ENCODE peak calls at places on chromosomes 2 and 18, in four cellular contexts. S is adrenal gland, X is K562, P is IMR-90. D is an unnamed sample.

GRCh38 chr2:177679611-177680530 is 287.3 kb downstream of the AGPS start:
- DNase-seq in S (no peak), X (no peak), P (no peak), D (no peak)

GRCh38 chr2:39632871-39633270 is 32.8 kb upstream of the TMEM178A start:
- DNase-seq in S (no peak), X (no peak), P (peak), D (no peak)

GRCh38 chr2:57720728-57721627 is 325.6 kb upstream of the VRK2 start:
- DNase-seq in S (peak), X (peak), P (peak), D (peak)

GRCh38 chr2:58562281-58562680 is 321.2 kb upstream of the FANCL start:
- DNase-seq in S (no peak), X (no peak), P (no peak), D (no peak)

GRCh38 chr2:129011466-129012061 is 692.9 kb upstream of the HS6ST1 start:
- DNase-seq in S (no peak), X (no peak), P (no peak), D (no peak)

GRCh38 chr2:105344704-105345345 is 7.5 kb downstream of the C2orf49 start:
- DNase-seq in S (no peak), X (no peak), P (peak), D (no peak)

GRCh38 chr2:3644891-3645605 is 13.0 kb upstream of the ALLC start:
- DNase-seq in S (peak), X (no peak), P (no peak), D (no peak)

GRCh38 chr2:227155395-227155794 is 8.6 kb downstream of the COL4A4 start:
- DNase-seq in S (no peak), X (no peak), P (no peak), D (no peak)

GRCh38 chr18:39198376-39198775 is 1632.8 kb upstream of the CELF4 start:
- DNase-seq in S (no peak), X (no peak), P (peak), D (no peak)

GRCh38 chr2:223976635-223977226 is 19.5 kb downstream of the MRPL44 start:
- DNase-seq in S (no peak), X (no peak), P (peak), D (no peak)

GRCh38 chr18:13500227-13500865 is 226.0 kb downstream of the FAM210A start:
- DNase-seq in S (no peak), X (no peak), P (peak), D (no peak)

GRCh38 chr2:43495727-43496126 is 100.1 kb downstream of the THADA start:
- DNase-seq in S (no peak), X (no peak), P (peak), D (no peak)

GRCh38 chr2:46749042-46749461 is 166.6 kb downstream of the MCFD2 start:
- DNase-seq in S (no peak), X (peak), P (peak), D (no peak)

GRCh38 chr2:100554788-100555407 is 7.9 kb upstream of the PDCL3 start:
- DNase-seq in S (no peak), X (no peak), P (no peak), D (no peak)

GRCh38 chr18:46452820-46453219 is 204.2 kb downstream of the LOXHD1 start:
- DNase-seq in S (no peak), X (no peak), P (peak), D (no peak)

GRCh38 chr2:141968377-141968920 is 162.4 kb downstream of the LRP1B start:
- DNase-seq in S (no peak), X (no peak), P (no peak), D (no peak)

GRCh38 chr2:234368861-234369261 is 128.0 kb downstream of the ARL4C start:
- DNase-seq in S (no peak), X (no peak), P (peak), D (no peak)

GRCh38 chr2:51918113-51918512 is 886.2 kb upstream of the NRXN1 start:
- DNase-seq in S (no peak), X (no peak), P (peak), D (no peak)

GRCh38 chr2:203338322-203338721 is 10.1 kb downstream of the ABI2 start:
- DNase-seq in S (no peak), X (no peak), P (no peak), D (no peak)

GRCh38 chr18:51153659-51154371 is 43.7 kb downstream of the MEX3C start:
- DNase-seq in S (no peak), X (no peak), P (no peak), D (peak)

GRCh38 chr2:150621800-150622199 is 134.3 kb upstream of the RND3 start:
- DNase-seq in S (peak), X (no peak), P (peak), D (no peak)

GRCh38 chr2:189254268-189254883 is 74.8 kb upstream of the COL5A2 start:
- DNase-seq in S (peak), X (no peak), P (peak), D (no peak)

GRCh38 chr18:6382968-6383367 is 31.7 kb downstream of the L3MBTL4 start:
- DNase-seq in S (no peak), X (no peak), P (no peak), D (no peak)

GRCh38 chr2:71512386-71512785 is 59.0 kb downstream of the DYSF start:
- DNase-seq in S (no peak), X (no peak), P (no peak), D (no peak)

GRCh38 chr18:79383388-79384056 is 12.2 kb upstream of the NFATC1 start:
- DNase-seq in S (no peak), X (no peak), P (no peak), D (no peak)

GRCh38 chr18:77132369-77133050 is at the start of gene MBP:
- DNase-seq in S (peak), X (no peak), P (no peak), D (peak)
- TF ChIP-seq POLR2A in S (peak), X (no peak), P (no peak), D (no peak)

GRCh38 chr2:241506793-241507429 is 1.5 kb downstream of the STK25 start:
- DNase-seq in S (no peak), X (no peak), P (no peak), D (no peak)
- TF ChIP-seq POLR2A in S (no peak), X (no peak), P (no peak), D (no peak)

GRCh38 chr2:232633413-232634318 is at the start of gene EFHD1:
- DNase-seq in S (peak), X (peak), P (peak), D (peak)
- TF ChIP-seq POLR2A in S (peak), X (no peak), P (no peak), D (no peak)

GRCh38 chr2:121736462-121737336 is at the start of gene NIFK:
- DNase-seq in S (peak), X (peak), P (peak), D (peak)
- TF ChIP-seq POLR2A in S (peak), X (peak), P (peak), D (peak)

GRCh38 chr2:73112913-73113633 is at the start of gene RAB11FIP5:
- DNase-seq in S (peak), X (peak), P (peak), D (peak)
- TF ChIP-seq POLR2A in S (peak), X (peak), P (peak), D (no peak)

GRCh38 chr2:183081908-183082307 is 3.4 kb downstream of the DUSP19 start:
- DNase-seq in S (no peak), X (no peak), P (peak), D (no peak)

GRCh38 chr2:183078163-183078466 is 432 bp upstream of the DUSP19 start:
- DNase-seq in S (peak), X (no peak), P (no peak), D (no peak)

GRCh38 chr2:183079335-183079775 is 808 bp downstream of the DUSP19 start:
- DNase-seq in S (peak), X (no peak), P (no peak), D (no peak)

DNA sequence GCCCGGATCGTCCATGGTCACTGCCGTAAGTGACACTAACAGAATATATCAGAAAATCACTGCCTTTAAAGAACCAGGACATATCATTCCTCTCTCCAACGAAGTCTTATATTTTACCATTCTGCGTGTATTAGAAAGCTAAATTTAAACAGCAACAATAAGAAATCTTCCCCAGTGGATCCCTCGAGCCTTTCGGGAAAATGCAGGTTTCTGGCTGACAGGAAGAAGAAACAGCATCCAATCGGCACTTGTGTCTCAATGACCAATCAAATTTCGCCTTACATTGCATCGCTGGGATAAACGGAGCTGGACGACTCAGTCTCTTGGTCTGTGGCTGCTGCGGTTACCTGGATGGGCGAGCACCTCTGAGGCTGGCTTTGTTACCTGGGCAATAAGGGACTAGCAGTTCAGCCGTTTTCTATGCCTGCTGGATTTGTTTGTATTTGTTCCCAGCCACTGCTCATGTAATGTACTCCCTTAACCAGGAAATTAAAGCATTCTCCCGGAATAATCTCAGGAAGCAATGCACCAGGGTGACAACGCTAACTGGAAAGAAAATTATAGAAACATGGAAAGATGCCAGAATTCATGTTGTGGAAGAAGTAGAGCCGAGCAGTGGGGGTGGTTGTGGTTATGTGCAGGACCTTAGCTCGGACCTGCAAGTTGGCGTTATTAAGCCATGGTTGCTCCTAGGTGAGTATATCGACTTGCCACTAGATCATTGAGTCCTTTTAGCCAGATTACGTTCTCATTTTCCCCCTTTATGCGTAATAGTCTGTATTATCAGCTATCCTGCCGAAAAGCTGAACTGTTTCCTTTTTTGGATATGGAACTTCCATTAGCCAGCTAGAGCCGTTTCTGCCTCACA is at the start of gene DUSP19:
- DNase-seq in S (peak), X (peak), P (peak), D (peak)
- TF ChIP-seq POLR2A in S (peak), X (peak), P (peak), D (peak)

GRCh38 chr2:44939074-44940052 is 2.1 kb upstream of the SIX3 start:
- DNase-seq in S (no peak), X (no peak), P (no peak), D (no peak)
- TF ChIP-seq POLR2A in S (no peak), X (no peak), P (no peak), D (no peak)